ENCODE peak calls at places on chromosomes 3 and 15, in seven cellular contexts. One of them, this sample, is unnamed.

GRCh38 chr15:37995461-37996347 is 61.3 kb downstream of the TMCO5A start:
- DNase-seq in foreskin fibroblast: peak
- DNase-seq in sciatic nerve: no peak
- DNase-seq in HTR-8/SVneo: peak
- DNase-seq in pancreas: no peak
- DNase-seq in T follicular helper cell: no peak
- DNase-seq in Caki2: peak
- DNase-seq in this sample: peak

GRCh38 chr3:43892535-43892934 is 201.8 kb downstream of the ABHD5 start:
- DNase-seq in foreskin fibroblast: no peak
- DNase-seq in sciatic nerve: no peak
- DNase-seq in HTR-8/SVneo: no peak
- DNase-seq in pancreas: no peak
- DNase-seq in T follicular helper cell: no peak
- DNase-seq in Caki2: peak
- DNase-seq in this sample: no peak

GRCh38 chr3:50617096-50617791 is at the start of gene MAPKAPK3:
- DNase-seq in foreskin fibroblast: no peak
- DNase-seq in sciatic nerve: no peak
- DNase-seq in HTR-8/SVneo: no peak
- DNase-seq in pancreas: no peak
- DNase-seq in T follicular helper cell: peak
- DNase-seq in Caki2: peak
- DNase-seq in this sample: no peak

GRCh38 chr15:48718646-48719045 is 73.1 kb upstream of the FBN1 start:
- DNase-seq in foreskin fibroblast: peak
- DNase-seq in sciatic nerve: no peak
- DNase-seq in HTR-8/SVneo: no peak
- DNase-seq in pancreas: no peak
- DNase-seq in T follicular helper cell: no peak
- DNase-seq in Caki2: no peak
- DNase-seq in this sample: no peak

GRCh38 chr3:71269896-71270295 is 313.6 kb downstream of the FOXP1 start:
- DNase-seq in foreskin fibroblast: no peak
- DNase-seq in sciatic nerve: no peak
- DNase-seq in HTR-8/SVneo: no peak
- DNase-seq in pancreas: no peak
- DNase-seq in T follicular helper cell: no peak
- DNase-seq in Caki2: no peak
- DNase-seq in this sample: no peak

GRCh38 chr3:120524171-120524923 is 71.8 kb upstream of the NDUFB4 start:
- DNase-seq in foreskin fibroblast: peak
- DNase-seq in sciatic nerve: no peak
- DNase-seq in HTR-8/SVneo: no peak
- DNase-seq in pancreas: no peak
- DNase-seq in T follicular helper cell: no peak
- DNase-seq in Caki2: no peak
- DNase-seq in this sample: peak

GRCh38 chr3:181726351-181727121 is 14.8 kb downstream of the SOX2 start:
- DNase-seq in foreskin fibroblast: no peak
- DNase-seq in sciatic nerve: no peak
- DNase-seq in HTR-8/SVneo: no peak
- DNase-seq in pancreas: no peak
- DNase-seq in T follicular helper cell: no peak
- DNase-seq in Caki2: no peak
- DNase-seq in this sample: no peak

GRCh38 chr3:45690331-45691035 is 1.3 kb downstream of the SACM1L start:
- DNase-seq in foreskin fibroblast: no peak
- DNase-seq in sciatic nerve: no peak
- DNase-seq in HTR-8/SVneo: no peak
- DNase-seq in pancreas: no peak
- DNase-seq in T follicular helper cell: no peak
- DNase-seq in Caki2: no peak
- DNase-seq in this sample: no peak

GRCh38 chr15:69421498-69421897 is 7.3 kb downstream of the KIF23 start:
- DNase-seq in foreskin fibroblast: no peak
- DNase-seq in sciatic nerve: no peak
- DNase-seq in HTR-8/SVneo: no peak
- DNase-seq in pancreas: no peak
- DNase-seq in T follicular helper cell: no peak
- DNase-seq in Caki2: no peak
- DNase-seq in this sample: no peak

GRCh38 chr15:41105348-41106334 is 10.4 kb downstream of the INO80 start:
- DNase-seq in foreskin fibroblast: no peak
- DNase-seq in sciatic nerve: no peak
- DNase-seq in HTR-8/SVneo: no peak
- DNase-seq in pancreas: no peak
- DNase-seq in T follicular helper cell: no peak
- DNase-seq in Caki2: no peak
- DNase-seq in this sample: no peak

GRCh38 chr15:52558196-52558595 is 10.6 kb downstream of the ARPP19 start:
- DNase-seq in foreskin fibroblast: peak
- DNase-seq in sciatic nerve: no peak
- DNase-seq in HTR-8/SVneo: no peak
- DNase-seq in pancreas: no peak
- DNase-seq in T follicular helper cell: no peak
- DNase-seq in Caki2: peak
- DNase-seq in this sample: peak